ENCODE peak calls at places on chromosomes 7 and 10, in four cellular contexts. N, F, R and X are unnamed samples.

GRCh38 chr10:132861116-132861691 is 75.3 kb upstream of the NKX6-2 start:
- DNase-seq in N (no peak), F (no peak), R (no peak), X (no peak)

GRCh38 chr10:29709484-29710002 is 74.8 kb upstream of the SVIL start:
- DNase-seq in N (no peak), F (no peak), R (no peak), X (no peak)

GRCh38 chr7:104982773-104983619 is 31.0 kb upstream of the KMT2E start:
- DNase-seq in N (no peak), F (no peak), R (no peak), X (no peak)

GRCh38 chr7:84757756-84758155 is 429.1 kb downstream of the SEMA3D start:
- DNase-seq in N (no peak), F (no peak), R (no peak), X (no peak)

GRCh38 chr7:81624650-81625310 is 145.1 kb downstream of the HGF start:
- DNase-seq in N (no peak), F (no peak), R (no peak), X (no peak)

GRCh38 chr7:85068796-85069195 is 118.1 kb downstream of the SEMA3D start:
- DNase-seq in N (peak), F (peak), R (no peak), X (peak)

GRCh38 chr10:21746118-21746517 is 212.1 kb downstream of the MLLT10 start:
- DNase-seq in N (no peak), F (no peak), R (no peak), X (no peak)

GRCh38 chr10:43039629-43040481 is 37.0 kb upstream of the RET start:
- DNase-seq in N (no peak), F (no peak), R (no peak), X (no peak)

GRCh38 chr10:3887885-3888476 is 103.0 kb upstream of the KLF6 start:
- DNase-seq in N (peak), F (peak), R (peak), X (peak)

GRCh38 chr7:138553805-138554204 is 93.7 kb downstream of the TRIM24 start:
- DNase-seq in N (no peak), F (no peak), R (no peak), X (no peak)

GRCh38 chr7:106061301-106061979 is 50.7 kb downstream of the SYPL1 start:
- DNase-seq in N (no peak), F (no peak), R (no peak), X (no peak)

GRCh38 chr10:91198781-91199180 is 21.7 kb upstream of the PCGF5 start:
- DNase-seq in N (peak), F (peak), R (peak), X (no peak)

GRCh38 chr7:29156798-29157461 is 10.6 kb upstream of the CPVL start:
- DNase-seq in N (no peak), F (no peak), R (no peak), X (no peak)

GRCh38 chr7:23514755-23515154 is 17.0 kb downstream of the TRA2A start:
- DNase-seq in N (no peak), F (no peak), R (no peak), X (no peak)

GRCh38 chr7:31767686-31768358 is 80.8 kb downstream of the PPP1R17 start:
- DNase-seq in N (no peak), F (no peak), R (no peak), X (no peak)

GRCh38 chr10:1779796-1780195 is 42.5 kb upstream of the ADARB2 start:
- DNase-seq in N (no peak), F (no peak), R (no peak), X (no peak)

GRCh38 chr10:35752469-35753450 is 110.7 kb upstream of the FZD8 start:
- DNase-seq in N (no peak), F (no peak), R (no peak), X (no peak)

GRCh38 chr7:1377111-1377909 is 82.0 kb downstream of the MICALL2 start:
- DNase-seq in N (no peak), F (no peak), R (no peak), X (no peak)

GRCh38 chr10:124728830-124729661 is 15.1 kb downstream of the FAM53B start:
- DNase-seq in N (no peak), F (no peak), R (no peak), X (no peak)

GRCh38 chr7:159078911-159079270 is 65.8 kb downstream of the VIPR2 start:
- DNase-seq in N (no peak), F (no peak), R (no peak), X (no peak)

GRCh38 chr10:50289196-50289595 is 37.9 kb upstream of the ASAH2 start:
- DNase-seq in N (no peak), F (no peak), R (no peak), X (no peak)

GRCh38 chr7:108570146-108570755 is 577 bp downstream of the DNAJB9 start:
- DNase-seq in N (peak), F (no peak), R (no peak), X (no peak)

GRCh38 chr10:31522820-31523219 is 203.8 kb downstream of the ZEB1 start:
- DNase-seq in N (no peak), F (no peak), R (no peak), X (no peak)

GRCh38 chr7:27295236-27295635 is 52.6 kb downstream of the EVX1 start:
- DNase-seq in N (no peak), F (no peak), R (no peak), X (no peak)

GRCh38 chr10:130809761-130810515 is 501.6 kb downstream of the TCERG1L start:
- DNase-seq in N (no peak), F (no peak), R (no peak), X (no peak)

GRCh38 chr10:11745045-11745444 is 2.9 kb downstream of the ECHDC3 start:
- DNase-seq in N (no peak), F (no peak), R (no peak), X (no peak)

GRCh38 chr7:5634107-5634950 is 147.1 kb downstream of the RNF216 start:
- DNase-seq in N (peak), F (peak), R (peak), X (peak)

GRCh38 chr10:95533590-95533989 is 27.6 kb downstream of the SORBS1 start:
- DNase-seq in N (no peak), F (no peak), R (no peak), X (no peak)

GRCh38 chr10:122499491-122499941 is 38.2 kb downstream of the HTRA1 start:
- DNase-seq in N (peak), F (peak), R (no peak), X (no peak)